ENCODE peak calls at places on chromosomes 1 and 21, in ten cellular contexts. B is amygdala, X is fibroblast of mammary gland, U is foreskin fibroblast, S is T-helper 9 cell, J is MCF 10A, P is neuronal stem cell, G is GOT3, D is DMS53, A is heart right ventricle. Q is an unnamed sample.

GRCh38 chr1:203823306-203823705 is 27.9 kb downstream of the ZBED6 start:
- DNase-seq in U (peak; percentile 58), B (no peak), S (no peak), X (peak; percentile 33), G (no peak), D (no peak), A (no peak), P (no peak), J (no peak), Q (no peak)

GRCh38 chr1:18866314-18866713 is 6.9 kb upstream of the TAS1R2 start:
- DNase-seq in S (no peak), J (no peak), D (no peak), U (no peak), G (no peak), P (no peak), X (no peak), A (no peak), B (no peak), Q (no peak)

GRCh38 chr21:15301014-15301413 is 236.2 kb upstream of the NRIP1 start:
- DNase-seq in U (no peak), S (no peak), X (peak; percentile 49), A (no peak), G (no peak), J (no peak), D (peak; percentile 47), B (no peak), P (peak; percentile 15), Q (peak; percentile 55)

GRCh38 chr1:223771814-223772770 is 59.8 kb downstream of the CAPN2 start:
- DNase-seq in B (no peak), P (no peak), U (peak; percentile 87), S (no peak), A (peak; percentile 74), X (peak; percentile 85), G (no peak), J (peak; percentile 82), D (peak; percentile 93), Q (peak; percentile 74)

GRCh38 chr1:219088778-219089557 is 84.7 kb upstream of the LYPLAL1 start:
- DNase-seq in X (peak; percentile 97), B (no peak), P (no peak), U (peak; percentile 98), G (no peak), J (peak; percentile 100), D (peak; percentile 63), S (no peak), A (peak; percentile 11), Q (peak; percentile 88)

GRCh38 chr1:179169616-179170467 is 59.6 kb downstream of the ABL2 start:
- DNase-seq in U (peak; percentile 87), A (no peak), J (peak; percentile 83), D (no peak), S (no peak), B (no peak), P (no peak), G (no peak), X (peak; percentile 87), Q (peak; percentile 13)

GRCh38 chr1:78831731-78832360 is 174.7 kb downstream of the ADGRL4 start:
- DNase-seq in D (no peak), X (peak; percentile 95), G (no peak), U (peak; percentile 97), P (no peak), B (no peak), A (no peak), S (no peak), J (peak; percentile 78), Q (peak; percentile 70)

GRCh38 chr1:16266411-16267118 is 29.6 kb upstream of the CPLANE2 start:
- DNase-seq in S (no peak), J (no peak), A (peak; percentile 34), U (peak; percentile 29), G (no peak), B (no peak), P (no peak), D (no peak), X (no peak), Q (no peak)

GRCh38 chr1:148315081-148315811 is 163.2 kb upstream of the NBPF11 start:
- DNase-seq in A (no peak), S (no peak), X (peak; percentile 74), J (peak; percentile 63), P (no peak), B (no peak), D (no peak), U (no peak), G (no peak), Q (peak; percentile 7)

GRCh38 chr21:38487906-38488639 is 10.2 kb downstream of the ERG start:
- DNase-seq in B (no peak), J (no peak), P (no peak), A (no peak), U (no peak), G (no peak), S (no peak), X (no peak), D (peak; percentile 82), Q (no peak)

GRCh38 chr1:24109686-24110475 is 2.1 kb downstream of the MYOM3 start:
- DNase-seq in D (no peak), A (no peak), P (no peak), B (no peak), U (no peak), J (no peak), X (no peak), G (no peak), S (no peak), Q (no peak)

GRCh38 chr1:172185206-172185605 is 235.3 kb upstream of the C1orf105 start:
- DNase-seq in B (no peak), J (no peak), D (no peak), U (peak; percentile 35), P (no peak), A (no peak), G (no peak), X (peak; percentile 6), S (no peak), Q (peak; percentile 44)

GRCh38 chr1:55129194-55129728 is 85.9 kb downstream of the USP24 start:
- DNase-seq in B (peak; percentile 1), D (no peak), J (peak; percentile 54), P (no peak), S (no peak), G (no peak), U (peak; percentile 14), X (peak; percentile 84), A (peak; percentile 28), Q (peak; percentile 91)

GRCh38 chr1:246647113-246647512 is 77.1 kb upstream of the SCCPDH start:
- DNase-seq in G (no peak), P (no peak), D (no peak), B (peak; percentile 41), S (no peak), X (peak; percentile 73), U (peak; percentile 78), A (peak; percentile 76), J (no peak), Q (no peak)

GRCh38 chr1:154745286-154745731 is 124.8 kb downstream of the KCNN3 start:
- DNase-seq in S (no peak), P (no peak), J (no peak), B (no peak), U (no peak), X (no peak), G (no peak), D (no peak), A (peak; percentile 72), Q (no peak)

GRCh38 chr1:54869173-54869851 is 17.7 kb downstream of the DHCR24 start:
- DNase-seq in S (no peak), B (no peak), D (peak; percentile 83), U (no peak), P (no peak), J (no peak), G (no peak), X (no peak), A (no peak), Q (no peak)

Q was measured in H4.